ENCODE peak calls at places on chromosomes 11 and 22, in six cellular contexts. C is GM23248; K is Ammon's horn; Y is activated CD4-positive, alpha-beta T cell treated with anti-CD3 and anti-CD28 coated beads, Interleukin-2, amount 10 ng/mL, durations not matched to agents 24 days and 14 days; U is hippocampal formation; M is stomach. A is an unnamed sample.

GRCh38 chr11:46918087-46918751 is at the start of gene LRP4:
- DNase-seq in M (peak; percentile 52), U (peak; percentile 52), K (peak; percentile 73), Y (peak; percentile 79), C (peak; percentile 69), A (peak; percentile 52)

GRCh38 chr22:45580703-45581381 is 78.2 kb downstream of the FBLN1 start:
- DNase-seq in Y (no peak), K (no peak), U (no peak), C (no peak), M (no peak), A (no peak)

GRCh38 chr11:135033545-135033944 is 621.5 kb upstream of the B3GAT1 start:
- DNase-seq in Y (no peak), M (no peak), U (peak; percentile 54), K (peak; percentile 82), C (peak; percentile 10), A (no peak)

GRCh38 chr11:336666-337002 is 16.0 kb upstream of the IFITM3 start:
- DNase-seq in Y (no peak), M (no peak), U (no peak), C (no peak), K (no peak), A (no peak)

GRCh38 chr11:80024119-80024518 is 583.3 kb upstream of the TENM4 start:
- DNase-seq in Y (no peak), C (no peak), U (no peak), K (no peak), M (no peak), A (no peak)

GRCh38 chr22:47209547-47210023 is 447.1 kb downstream of the TBC1D22A start:
- DNase-seq in U (no peak), K (no peak), C (no peak), M (peak; percentile 22), Y (no peak), A (no peak)

GRCh38 chr22:30007361-30007760 is 72.9 kb upstream of the HORMAD2 start:
- DNase-seq in M (no peak), Y (no peak), K (no peak), C (no peak), U (no peak), A (no peak)

GRCh38 chr11:78351979-78352731 is 65.5 kb downstream of the GAB2 start:
- DNase-seq in C (no peak), K (peak; percentile 30), U (no peak), M (no peak), Y (no peak), A (no peak)

GRCh38 chr11:47271328-47271727 is 1.4 kb downstream of the MADD start:
- DNase-seq in M (no peak), C (no peak), U (no peak), K (no peak), Y (no peak), A (no peak)

GRCh38 chr11:126700773-126701554 is 299.6 kb downstream of the KIRREL3 start:
- DNase-seq in M (no peak), K (peak; percentile 74), C (peak; percentile 39), U (peak; percentile 70), Y (no peak), A (no peak)